ENCODE peak calls at places on chromosome 21, in four cellular contexts. S is heart right ventricle, B is foreskin fibroblast, A is AG04450. R is an unnamed sample.

GRCh38 chr21:42107881-42108553 is 36.9 kb downstream of the UMODL1 start:
- DNase-seq in S (peak), A (peak), B (no peak), R (peak)

GRCh38 chr21:21971384-21971783 is 973.2 kb downstream of the NCAM2 start:
- DNase-seq in A (no peak), B (no peak), S (no peak), R (no peak)

GRCh38 chr21:15098908-15099307 is 34.1 kb upstream of the NRIP1 start:
- DNase-seq in A (no peak), B (no peak), S (no peak), R (no peak)

GRCh38 chr21:44870748-44871495 is 2.6 kb downstream of the PTTG1IP start:
- DNase-seq in A (no peak), S (peak), B (no peak), R (no peak)

GRCh38 chr21:38968887-38969543 is 163.3 kb downstream of the ETS2 start:
- DNase-seq in S (no peak), B (no peak), A (no peak), R (no peak)

GRCh38 chr21:41411449-41412089 is 14.5 kb upstream of the MX1 start:
- DNase-seq in S (no peak), B (no peak), A (no peak), R (peak)

GRCh38 chr21:42432695-42433094 is 29.0 kb downstream of the UBASH3A start:
- DNase-seq in B (no peak), S (no peak), A (no peak), R (no peak)

GRCh38 chr21:26918318-26919065 is 48.4 kb downstream of the ADAMTS5 start:
- DNase-seq in S (no peak), A (peak), B (peak), R (no peak)

GRCh38 chr21:32371913-32372314 is 20.9 kb downstream of the URB1 start:
- DNase-seq in S (peak), B (peak), A (peak), R (no peak)

GRCh38 chr21:27132270-27132669 is 165.4 kb upstream of the ADAMTS5 start:
- DNase-seq in B (peak), S (no peak), A (peak), R (no peak)

GRCh38 chr21:31354604-31355443 is 10.8 kb upstream of the TIAM1 start:
- DNase-seq in S (no peak), A (peak), B (peak), R (peak)

GRCh38 chr21:38439336-38439900 is 58.9 kb downstream of the ERG start:
- DNase-seq in B (no peak), S (no peak), A (no peak), R (no peak)

GRCh38 chr21:42361286-42361685 is 5.0 kb downstream of the TFF1 start:
- DNase-seq in A (no peak), S (no peak), B (no peak), R (no peak)

GRCh38 chr21:15063821-15064575 is 802 bp downstream of the NRIP1 start:
- DNase-seq in B (peak), A (no peak), S (peak), R (no peak)

GRCh38 chr21:25909341-25909740 is 174.6 kb downstream of the GABPA start:
- DNase-seq in B (no peak), S (no peak), A (no peak), R (no peak)

GRCh38 chr21:35375115-35375514 is 326.0 kb upstream of the RUNX1 start:
- DNase-seq in B (peak), A (peak), S (no peak), R (no peak)

GRCh38 chr21:36542312-36543101 is 62.6 kb upstream of the CLDN14 start:
- DNase-seq in B (no peak), A (no peak), S (no peak), R (no peak)
- H3K4me3 ChIP-seq in B (no peak), A (no peak), S (no peak), R (no peak)

GRCh38 chr21:45873418-45873817 is 108.2 kb upstream of the COL6A1 start:
- DNase-seq in S (no peak), B (no peak), A (no peak), R (no peak)
- H3K4me3 ChIP-seq in S (no peak), B (no peak), A (no peak), R (no peak)

DNA sequence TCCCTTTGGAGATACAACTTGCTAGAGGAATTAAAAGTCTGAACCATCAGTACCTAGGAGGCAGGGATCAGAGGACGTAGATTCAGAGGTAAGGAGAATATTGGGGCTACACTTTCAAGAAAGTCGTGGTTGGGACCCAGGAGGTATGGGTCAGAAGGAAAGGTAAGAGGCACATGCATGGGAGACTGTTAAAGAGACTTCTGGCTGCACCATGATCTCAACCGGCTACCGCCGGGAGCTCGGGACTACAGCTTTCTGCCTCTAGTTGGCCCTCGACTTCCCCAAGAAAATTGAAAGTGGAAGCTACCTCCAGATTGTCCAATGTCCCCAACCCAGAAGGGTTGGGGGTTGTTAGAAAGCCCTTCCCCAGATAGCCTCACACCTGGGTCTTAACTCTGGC is 355.7 kb upstream of the TMPRSS15 start:
- DNase-seq in B (no peak), A (no peak), S (no peak), R (no peak)
- H3K4me3 ChIP-seq in B (no peak), A (no peak), S (no peak), R (no peak)

DNA sequence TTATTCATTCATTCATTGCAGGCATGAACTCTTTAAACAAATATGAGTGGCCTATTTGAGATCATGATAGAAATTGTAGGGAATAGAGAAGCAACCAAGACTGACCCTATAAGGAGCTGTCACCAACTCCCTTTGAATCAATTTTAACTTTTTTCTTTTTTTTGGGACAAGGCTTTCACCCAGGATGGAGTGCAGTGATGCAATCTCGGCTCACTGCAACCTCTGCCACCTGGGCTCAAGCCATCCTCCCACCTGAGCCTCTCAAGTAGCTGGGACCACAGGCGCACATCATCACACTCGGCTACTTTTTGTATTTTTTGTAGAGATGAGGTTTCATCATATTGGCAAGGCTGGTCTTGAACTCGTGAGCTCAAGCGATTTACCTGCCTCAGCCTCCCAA is 17.1 kb upstream of the ATP5PO start:
- DNase-seq in S (no peak), B (no peak), A (no peak), R (no peak)
- H3K4me3 ChIP-seq in S (peak), B (no peak), A (no peak), R (peak)

DNA sequence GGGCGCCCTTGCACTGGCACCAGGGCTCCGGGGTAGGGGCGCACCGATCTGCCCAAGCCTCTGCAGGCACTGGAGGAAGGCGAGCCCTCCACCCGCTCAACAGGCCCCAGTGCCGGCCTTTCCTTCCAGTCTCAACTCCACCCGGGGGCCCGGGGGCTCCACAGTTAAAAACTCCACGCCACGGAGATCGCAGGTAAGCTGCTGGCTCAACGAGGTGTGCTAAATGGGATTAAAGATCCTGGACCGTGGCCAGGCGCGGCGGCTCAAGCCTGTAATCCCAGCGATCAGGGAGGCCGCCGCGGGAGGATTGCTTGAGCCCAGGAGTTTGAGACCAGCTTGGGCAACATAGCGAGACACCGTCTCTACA is 536 bp downstream of the HSF2BP start:
- DNase-seq in B (no peak), A (no peak), S (peak), R (no peak)
- H3K4me3 ChIP-seq in B (peak), A (no peak), S (peak), R (peak)

GRCh38 chr21:28263974-28264373 is 728.7 kb downstream of the LTN1 start:
- DNase-seq in B (no peak), S (no peak), A (no peak), R (no peak)
- H3K4me3 ChIP-seq in B (no peak), S (no peak), A (no peak), R (no peak)

DNA sequence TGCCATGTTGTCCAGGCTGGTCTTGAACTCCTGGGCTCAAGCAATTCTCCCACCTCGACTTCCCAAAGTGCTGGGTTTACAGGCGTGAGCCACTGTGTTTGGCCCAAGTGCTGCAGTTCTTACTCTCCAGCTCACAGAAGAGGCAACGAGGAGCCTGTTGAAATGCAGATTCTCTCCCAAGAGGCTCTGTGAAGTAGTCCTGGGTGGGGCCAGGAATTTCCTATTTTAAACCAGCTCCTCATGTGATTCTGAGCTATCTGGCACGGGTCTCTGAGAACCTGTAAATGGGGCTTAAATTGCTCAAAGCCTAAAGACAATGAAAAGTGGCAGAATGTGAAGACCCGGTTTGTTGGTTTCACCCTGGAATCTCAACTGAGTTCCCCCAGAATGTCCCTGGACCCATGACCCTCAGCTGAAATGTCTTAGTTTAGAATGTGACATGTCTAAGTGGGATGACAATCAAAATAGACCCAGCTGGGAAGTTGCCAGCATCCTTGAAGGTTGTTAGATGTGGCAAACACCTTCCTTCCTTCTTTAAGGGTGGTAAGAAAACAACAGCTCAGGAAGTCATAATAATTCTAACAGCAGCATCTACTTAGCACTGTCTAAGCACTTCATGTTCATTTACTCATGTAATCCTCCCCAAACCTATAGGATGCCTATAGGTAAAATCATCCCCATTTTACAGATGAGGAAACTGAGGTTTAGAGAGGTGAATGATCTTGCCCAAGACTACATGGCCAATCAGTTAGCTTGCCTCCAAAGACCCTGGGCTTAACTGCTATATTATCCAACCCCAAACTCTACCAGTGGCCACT is 20.8 kb upstream of the ATP5PO start:
- DNase-seq in B (no peak), S (no peak), A (no peak), R (peak)
- H3K4me3 ChIP-seq in B (no peak), S (no peak), A (no peak), R (no peak)

GRCh38 chr21:36923270-36923669 is 43.2 kb downstream of the HLCS start:
- DNase-seq in A (no peak), B (no peak), S (no peak), R (no peak)

GRCh38 chr21:36929622-36930021 is 36.8 kb downstream of the HLCS start:
- DNase-seq in S (no peak), A (no peak), B (peak), R (no peak)

GRCh38 chr21:36928960-36929359 is 37.5 kb downstream of the HLCS start:
- DNase-seq in A (no peak), S (no peak), B (no peak), R (no peak)

GRCh38 chr21:36926989-36927695 is 39.3 kb downstream of the HLCS start:
- DNase-seq in A (no peak), S (no peak), B (no peak), R (no peak)

DNA sequence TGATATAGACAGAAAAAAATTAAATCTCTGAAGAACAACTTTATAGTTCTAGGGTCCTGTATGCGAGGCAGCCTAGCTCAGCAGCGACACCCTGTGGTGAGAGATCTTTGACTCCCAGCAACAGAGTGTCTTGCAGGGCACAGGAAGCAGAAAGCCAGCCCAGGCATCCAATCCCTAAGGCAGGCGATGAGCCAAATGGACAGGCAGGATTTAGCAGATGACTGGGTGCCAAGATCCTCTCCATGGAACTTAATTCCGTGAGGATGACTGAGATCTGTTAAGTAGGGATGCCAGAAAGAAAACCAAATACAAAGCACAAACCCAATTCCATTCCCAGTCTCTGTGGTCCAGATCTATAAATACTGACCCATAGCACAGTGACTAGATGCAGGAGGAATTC is 38.8 kb downstream of the HLCS start:
- DNase-seq in S (peak), B (peak), A (peak), R (peak)
- H3K4me3 ChIP-seq in S (no peak), B (no peak), A (no peak), R (no peak)